ENCODE peak calls at places on chromosomes 5 and 9, in seven cellular contexts. L, S, A, B, X, Y and K are unnamed samples.

GRCh38 chr9:99106044-99106375 is 1.1 kb downstream of the TGFBR1 start:
- DNase-seq in L (no peak), S (no peak), A (no peak), B (no peak), X (no peak), Y (no peak), K (no peak)

GRCh38 chr9:95641591-95641990 is 124.8 kb upstream of the PTCH1 start:
- DNase-seq in L (peak), S (peak), A (no peak), B (no peak), X (no peak), Y (no peak), K (no peak)

GRCh38 chr9:88809836-88810235 is 181.4 kb upstream of the S1PR3 start:
- DNase-seq in L (no peak), S (no peak), A (no peak), B (no peak), X (no peak), Y (no peak), K (no peak)

GRCh38 chr5:138960145-138960692 is 85.1 kb upstream of the LRRTM2 start:
- DNase-seq in L (no peak), S (no peak), A (no peak), B (peak), X (no peak), Y (no peak), K (no peak)

GRCh38 chr9:115121140-115121710 is 3.3 kb upstream of the TNC start:
- DNase-seq in L (peak), S (peak), A (no peak), B (peak), X (no peak), Y (no peak), K (peak)

GRCh38 chr5:36703245-36703860 is 96.9 kb downstream of the SLC1A3 start:
- DNase-seq in L (no peak), S (peak), A (no peak), B (no peak), X (peak), Y (no peak), K (no peak)

GRCh38 chr5:38339446-38339845 is 81.1 kb downstream of the EGFLAM start:
- DNase-seq in L (no peak), S (peak), A (no peak), B (peak), X (no peak), Y (no peak), K (peak)

GRCh38 chr5:146744358-146744757 is 134.2 kb downstream of the PPP2R2B start:
- DNase-seq in L (peak), S (peak), A (no peak), B (peak), X (no peak), Y (no peak), K (no peak)

GRCh38 chr5:84379749-84380148 is 4.9 kb downstream of the EDIL3 start:
- DNase-seq in L (peak), S (peak), A (no peak), B (no peak), X (no peak), Y (no peak), K (peak)

GRCh38 chr5:119031905-119032304 is 39.0 kb upstream of the DMXL1 start:
- DNase-seq in L (no peak), S (peak), A (no peak), B (peak), X (no peak), Y (no peak), K (no peak)

GRCh38 chr5:135705941-135706340 is 127.2 kb upstream of the CXCL14 start:
- DNase-seq in L (no peak), S (no peak), A (no peak), B (no peak), X (no peak), Y (no peak), K (no peak)

GRCh38 chr9:34995288-34996060 is 5.9 kb downstream of the DNAJB5 start:
- DNase-seq in L (peak), S (no peak), A (no peak), B (peak), X (no peak), Y (no peak), K (peak)

GRCh38 chr5:44332360-44332971 is 56.8 kb downstream of the FGF10 start:
- DNase-seq in L (peak), S (peak), A (no peak), B (peak), X (no peak), Y (no peak), K (peak)

GRCh38 chr9:85536076-85536475 is 205.7 kb downstream of the AGTPBP1 start:
- DNase-seq in L (peak), S (peak), A (no peak), B (peak), X (peak), Y (no peak), K (peak)

GRCh38 chr9:109683521-109683920 is 96.5 kb upstream of the PALM2AKAP2 start:
- DNase-seq in L (peak), S (peak), A (no peak), B (no peak), X (no peak), Y (no peak), K (no peak)

GRCh38 chr5:1172007-1172581 is 29.3 kb upstream of the SLC6A19 start:
- DNase-seq in L (no peak), S (no peak), A (no peak), B (no peak), X (peak), Y (no peak), K (no peak)

GRCh38 chr5:139650031-139650688 is 2.0 kb downstream of the CXXC5 start:
- DNase-seq in L (no peak), S (no peak), A (no peak), B (no peak), X (peak), Y (peak), K (peak)

GRCh38 chr5:9437741-9438240 is 108.1 kb downstream of the SEMA5A start:
- DNase-seq in L (peak), S (peak), A (no peak), B (peak), X (no peak), Y (no peak), K (peak)

GRCh38 chr9:13863112-13863511 is 450.8 kb downstream of the NFIB start:
- DNase-seq in L (no peak), S (no peak), A (no peak), B (no peak), X (peak), Y (no peak), K (no peak)

GRCh38 chr5:74256947-74257573 is 383.5 kb downstream of the ENC1 start:
- DNase-seq in L (no peak), S (no peak), A (no peak), B (no peak), X (peak), Y (no peak), K (no peak)

GRCh38 chr5:102295534-102296228 is 403 bp downstream of the SLCO4C1 start:
- DNase-seq in L (no peak), S (no peak), A (no peak), B (no peak), X (peak), Y (no peak), K (no peak)

GRCh38 chr9:138053321-138053868 is 175.8 kb downstream of the CACNA1B start:
- DNase-seq in L (no peak), S (no peak), A (no peak), B (no peak), X (no peak), Y (no peak), K (no peak)

GRCh38 chr5:131413605-131414559 is 150.0 kb downstream of the CDC42SE2 start:
- DNase-seq in L (no peak), S (no peak), A (no peak), B (peak), X (no peak), Y (no peak), K (no peak)

GRCh38 chr5:173697931-173698579 is 81.6 kb upstream of the BOD1 start:
- DNase-seq in L (no peak), S (no peak), A (no peak), B (no peak), X (no peak), Y (no peak), K (no peak)

GRCh38 chr5:116354699-116355098 is 219.9 kb downstream of the SEMA6A start:
- DNase-seq in L (no peak), S (no peak), A (no peak), B (no peak), X (no peak), Y (no peak), K (no peak)

GRCh38 chr9:31136524-31136923 is 1247.9 kb upstream of the ACO1 start:
- DNase-seq in L (no peak), S (no peak), A (no peak), B (no peak), X (no peak), Y (no peak), K (no peak)

GRCh38 chr9:13524245-13524644 is 244.8 kb upstream of the MPDZ start:
- DNase-seq in L (peak), S (no peak), A (no peak), B (no peak), X (no peak), Y (no peak), K (peak)

GRCh38 chr5:124952566-124952965 is 206.1 kb upstream of the ZNF608 start:
- DNase-seq in L (no peak), S (no peak), A (no peak), B (no peak), X (no peak), Y (no peak), K (no peak)

GRCh38 chr9:114282926-114283325 is 40.0 kb upstream of the ORM1 start:
- DNase-seq in L (peak), S (peak), A (no peak), B (peak), X (peak), Y (no peak), K (peak)

GRCh38 chr9:573551-574410 is 267.7 kb upstream of the DMRT1 start:
- DNase-seq in L (peak), S (peak), A (no peak), B (peak), X (no peak), Y (no peak), K (no peak)

GRCh38 chr9:4679268-4680177 is at the start of gene CDC37L1:
- DNase-seq in L (peak), S (peak), A (peak), B (peak), X (peak), Y (peak), K (peak)

GRCh38 chr5:58317808-58318207 is 142.1 kb downstream of the PLK2 start:
- DNase-seq in L (no peak), S (peak), A (no peak), B (no peak), X (no peak), Y (no peak), K (no peak)

GRCh38 chr9:87333802-87334201 is 163.9 kb upstream of the DAPK1 start:
- DNase-seq in L (no peak), S (no peak), A (no peak), B (no peak), X (no peak), Y (no peak), K (no peak)